ENCODE peak calls at places on chromosomes 3 and 15, in seven cellular contexts. L, T, C, A, D, F and Y are unnamed samples.

GRCh38 chr15:88243895-88244787 is 12.4 kb downstream of the NTRK3 start:
- DNase-seq in T (peak), A (peak), D (no peak), L (peak), F (peak), C (peak), Y (no peak)

GRCh38 chr15:68524753-68525584 is 53.8 kb upstream of the CORO2B start:
- DNase-seq in T (no peak), L (peak), F (no peak), A (no peak), C (no peak), D (no peak), Y (no peak)

GRCh38 chr15:43792761-43793493 is 807 bp downstream of the SERF2 start:
- DNase-seq in F (no peak), L (peak), A (peak), D (no peak), T (no peak), C (peak), Y (no peak)

GRCh38 chr3:69890691-69891090 is 108.8 kb upstream of the SAMMSON start:
- DNase-seq in C (no peak), L (peak), D (no peak), A (no peak), F (no peak), T (no peak), Y (no peak)

GRCh38 chr3:195005759-195006555 is 265.0 kb downstream of the XXYLT1 start:
- DNase-seq in F (no peak), A (no peak), T (no peak), C (no peak), D (no peak), L (no peak), Y (no peak)

GRCh38 chr3:18446067-18446793 is 21.1 kb upstream of the SATB1 start:
- DNase-seq in L (no peak), T (no peak), C (no peak), A (no peak), F (no peak), D (no peak), Y (no peak)

GRCh38 chr3:157176108-157176507 is 16.2 kb upstream of the CCNL1 start:
- DNase-seq in T (no peak), C (no peak), F (no peak), L (peak), D (no peak), A (no peak), Y (no peak)

GRCh38 chr3:49867871-49868321 is 1.8 kb downstream of the CAMKV start:
- DNase-seq in D (no peak), F (peak), T (no peak), L (peak), A (peak), C (no peak), Y (peak)

GRCh38 chr3:184275961-184276910 is at the start of gene ECE2:
- DNase-seq in T (no peak), D (no peak), C (no peak), A (no peak), L (no peak), F (no peak), Y (peak)

GRCh38 chr3:53162672-53163458 is 1.9 kb downstream of the PRKCD start:
- DNase-seq in F (no peak), L (no peak), T (no peak), D (no peak), C (no peak), A (peak), Y (no peak)

GRCh38 chr15:53974813-53975212 is 3.4 kb upstream of the UNC13C start:
- DNase-seq in T (no peak), F (no peak), D (no peak), L (no peak), A (no peak), C (no peak), Y (no peak)

GRCh38 chr15:80202641-80203360 is 49.2 kb downstream of the CTXND1 start:
- DNase-seq in A (no peak), D (no peak), T (peak), F (no peak), L (no peak), C (no peak), Y (no peak)

GRCh38 chr15:82393671-82394070 is 35.9 kb upstream of the GOLGA6L9 start:
- DNase-seq in A (no peak), L (peak), F (no peak), T (no peak), C (no peak), D (no peak), Y (no peak)

GRCh38 chr15:72168833-72169232 is 28.8 kb downstream of the GRAMD2A start:
- DNase-seq in A (no peak), F (no peak), C (no peak), D (no peak), L (no peak), T (no peak), Y (no peak)

GRCh38 chr3:188531210-188531609 is 377.3 kb downstream of the LPP start:
- DNase-seq in C (no peak), T (no peak), F (peak), L (peak), A (no peak), D (no peak), Y (no peak)

GRCh38 chr15:53539878-53540277 is 219.6 kb downstream of the WDR72 start:
- DNase-seq in D (no peak), C (no peak), A (no peak), L (no peak), T (no peak), F (no peak), Y (no peak)

GRCh38 chr15:66734961-66735908 is 33.2 kb downstream of the SMAD6 start:
- DNase-seq in C (no peak), A (no peak), T (no peak), F (no peak), L (no peak), D (no peak), Y (no peak)

GRCh38 chr15:87219650-87220615 is 1036.6 kb downstream of the NTRK3 start:
- DNase-seq in C (no peak), T (no peak), F (no peak), L (no peak), D (no peak), A (no peak), Y (no peak)

GRCh38 chr3:149042766-149043386 is 43.5 kb downstream of the HLTF start:
- DNase-seq in L (peak), A (no peak), D (peak), T (no peak), C (no peak), F (no peak), Y (no peak)

GRCh38 chr3:17639257-17639656 is 103.2 kb downstream of the TBC1D5 start:
- DNase-seq in T (peak), A (no peak), D (no peak), C (no peak), L (peak), F (no peak), Y (no peak)

GRCh38 chr3:112074006-112074405 is 12.2 kb upstream of the C3orf52 start:
- DNase-seq in T (no peak), L (peak), F (no peak), D (no peak), A (no peak), C (no peak), Y (no peak)

GRCh38 chr15:33701304-33701696 is 267.0 kb upstream of the CHRM5 start:
- DNase-seq in L (no peak), T (no peak), A (no peak), C (no peak), D (no peak), F (no peak), Y (no peak)

GRCh38 chr3:126664591-126665214 is 9.8 kb upstream of the TXNRD3 start:
- DNase-seq in F (peak), D (no peak), C (no peak), A (peak), T (no peak), L (peak), Y (no peak)

DNA sequence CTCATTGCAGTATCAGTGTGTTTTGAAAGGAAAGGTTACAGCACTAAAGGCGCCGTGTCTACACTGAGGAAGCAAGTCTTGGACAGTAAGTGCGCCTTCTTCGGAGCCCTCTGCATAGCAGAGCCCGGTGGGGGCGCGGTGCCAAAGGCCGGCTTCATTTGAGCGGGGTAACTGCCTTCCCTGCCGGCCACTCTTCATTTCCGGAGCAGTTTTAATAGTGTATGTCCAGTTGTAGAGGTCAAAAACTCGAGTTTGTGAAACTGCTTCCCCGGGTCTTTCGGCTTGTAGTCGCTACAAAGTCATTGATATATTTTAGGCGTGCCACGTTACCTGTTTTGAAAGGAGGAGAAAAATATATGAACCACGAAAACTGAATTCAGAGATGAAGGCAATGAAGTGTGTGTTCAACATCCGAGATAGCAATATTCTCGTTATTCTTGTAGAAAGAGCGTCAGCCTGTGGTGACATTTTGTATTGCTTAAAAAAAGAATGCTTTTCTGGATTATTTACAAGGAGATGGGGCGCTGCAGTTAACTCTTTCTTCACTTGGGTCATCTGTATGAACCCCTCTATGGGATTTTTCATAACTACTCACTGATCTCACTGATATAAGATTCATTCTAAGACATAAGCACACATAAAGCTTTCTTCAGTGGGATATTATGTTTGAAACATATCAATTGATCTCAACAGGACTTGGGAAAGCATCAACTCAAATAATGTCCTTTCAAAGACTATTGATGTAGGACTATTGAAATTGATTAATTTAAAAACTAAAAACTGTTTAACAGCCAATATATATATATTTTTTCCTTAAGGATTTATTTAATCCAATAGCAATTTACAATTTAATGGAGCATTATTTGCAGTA is 3.0 kb downstream of the ALCAM start:
- DNase-seq in L (peak), C (peak), A (no peak), F (peak), D (peak), T (no peak), Y (no peak)
- TF ChIP-seq RAD21 in L (peak), C (peak), A (peak), F (peak), D (peak), T (peak), Y (peak)

GRCh38 chr3:144775581-144775980 is 804.0 kb downstream of the DIPK2A start:
- DNase-seq in F (no peak), L (no peak), D (no peak), C (no peak), T (no peak), A (no peak), Y (no peak)
- TF ChIP-seq RAD21 in F (no peak), L (no peak), D (no peak), C (no peak), T (no peak), A (no peak), Y (no peak)

GRCh38 chr15:26394801-26395200 is 378.1 kb downstream of the GABRB3 start:
- DNase-seq in A (no peak), F (no peak), T (no peak), L (no peak), C (no peak), D (no peak), Y (no peak)

GRCh38 chr15:26392956-26393355 is 379.9 kb downstream of the GABRB3 start:
- DNase-seq in C (no peak), T (no peak), A (no peak), F (no peak), L (no peak), D (no peak), Y (no peak)

GRCh38 chr15:26391556-26392229 is 381.2 kb downstream of the GABRB3 start:
- DNase-seq in C (no peak), L (no peak), F (no peak), T (no peak), A (no peak), D (no peak), Y (no peak)
- TF ChIP-seq RAD21 in C (no peak), L (no peak), F (no peak), T (no peak), A (no peak), D (no peak), Y (no peak)

GRCh38 chr3:8769088-8769822 is at the start of gene OXTR:
- DNase-seq in T (no peak), L (peak), C (peak), F (peak), D (no peak), A (peak), Y (peak)

GRCh38 chr3:8768364-8769087 is 887 bp downstream of the OXTR start:
- DNase-seq in F (no peak), T (no peak), D (no peak), C (no peak), A (no peak), L (no peak), Y (peak)

GRCh38 chr3:8766148-8766547 is 3.3 kb downstream of the OXTR start:
- DNase-seq in F (no peak), T (no peak), D (no peak), L (no peak), A (no peak), C (no peak), Y (peak)

GRCh38 chr3:8767181-8767666 is 2.2 kb downstream of the OXTR start:
- DNase-seq in C (no peak), F (no peak), A (no peak), T (no peak), D (no peak), L (no peak), Y (no peak)

DNA sequence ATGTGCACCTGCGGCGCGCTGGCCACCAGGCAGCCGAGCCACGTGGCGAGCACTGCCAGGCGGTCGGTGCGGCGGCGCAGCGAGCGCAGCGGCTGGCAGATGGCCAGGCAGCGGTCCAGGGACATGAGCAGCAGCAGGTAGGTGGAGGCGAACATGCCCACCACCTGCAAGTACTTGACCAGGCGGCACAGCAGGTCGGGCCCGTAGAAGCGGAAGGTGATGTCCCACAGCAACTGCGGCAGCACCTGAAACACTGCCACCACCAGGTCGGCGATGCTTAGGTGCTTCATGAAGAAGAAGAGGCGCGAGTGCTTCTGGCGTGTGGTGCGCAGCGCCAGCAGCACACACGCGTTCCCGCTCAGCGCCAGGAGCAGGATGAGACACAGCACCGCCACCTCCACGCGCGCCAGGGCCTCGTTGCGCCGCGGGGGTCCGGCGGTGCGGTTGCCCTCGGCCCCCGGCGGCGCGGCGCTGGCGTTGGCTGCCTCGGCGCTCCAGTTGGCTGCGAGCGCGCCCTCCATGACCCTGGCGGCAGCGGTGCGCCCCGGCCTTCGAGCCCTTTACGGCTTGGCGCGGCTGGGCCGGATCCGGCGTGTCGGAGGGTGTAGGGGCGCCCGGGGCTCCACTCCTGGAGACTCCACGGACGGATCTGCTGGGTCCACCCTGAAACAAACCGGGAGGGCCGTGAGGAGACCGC is 1.6 kb downstream of the OXTR start:
- DNase-seq in D (no peak), T (no peak), F (peak), L (no peak), C (no peak), A (no peak), Y (peak)
- TF ChIP-seq RAD21 in D (no peak), T (no peak), F (peak), L (no peak), C (no peak), A (no peak), Y (peak)

GRCh38 chr3:9026320-9027040 is 63.2 kb upstream of the RAD18 start:
- DNase-seq in A (no peak), T (no peak), F (no peak), L (no peak), D (no peak), C (no peak), Y (peak)

GRCh38 chr3:9024341-9024740 is 61.1 kb upstream of the RAD18 start:
- DNase-seq in A (no peak), T (no peak), F (no peak), L (no peak), C (no peak), D (no peak), Y (no peak)

GRCh38 chr3:9030034-9030433 is 66.8 kb upstream of the RAD18 start:
- DNase-seq in C (no peak), D (no peak), F (no peak), L (no peak), A (no peak), T (no peak), Y (no peak)

GRCh38 chr3:9032236-9032777 is 69.0 kb upstream of the RAD18 start:
- DNase-seq in F (no peak), D (no peak), L (no peak), C (no peak), A (no peak), T (no peak), Y (no peak)

DNA sequence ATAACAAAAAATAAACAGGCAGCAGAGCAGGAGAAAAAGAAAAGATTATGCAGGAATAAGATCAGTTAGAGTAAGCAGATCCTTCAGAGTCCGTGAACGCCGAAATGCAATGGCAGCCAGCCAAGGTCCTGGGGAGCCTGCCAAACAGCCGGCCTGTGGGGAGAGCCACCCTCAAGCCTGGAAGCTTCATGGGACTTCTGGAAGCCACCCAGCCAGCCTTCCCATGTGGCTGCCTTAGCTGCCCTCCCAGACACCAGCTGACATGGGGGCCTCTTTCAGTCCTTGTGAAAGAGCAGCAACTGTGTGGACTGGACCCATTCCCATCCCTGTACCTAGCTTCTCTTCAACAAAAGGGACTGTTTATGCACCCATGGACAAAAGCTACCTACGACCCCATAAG is 64.9 kb upstream of the RAD18 start:
- DNase-seq in C (no peak), A (no peak), D (no peak), T (no peak), F (no peak), L (peak), Y (no peak)
- TF ChIP-seq RAD21 in C (no peak), A (no peak), D (no peak), T (no peak), F (no peak), L (no peak), Y (no peak)

DNA sequence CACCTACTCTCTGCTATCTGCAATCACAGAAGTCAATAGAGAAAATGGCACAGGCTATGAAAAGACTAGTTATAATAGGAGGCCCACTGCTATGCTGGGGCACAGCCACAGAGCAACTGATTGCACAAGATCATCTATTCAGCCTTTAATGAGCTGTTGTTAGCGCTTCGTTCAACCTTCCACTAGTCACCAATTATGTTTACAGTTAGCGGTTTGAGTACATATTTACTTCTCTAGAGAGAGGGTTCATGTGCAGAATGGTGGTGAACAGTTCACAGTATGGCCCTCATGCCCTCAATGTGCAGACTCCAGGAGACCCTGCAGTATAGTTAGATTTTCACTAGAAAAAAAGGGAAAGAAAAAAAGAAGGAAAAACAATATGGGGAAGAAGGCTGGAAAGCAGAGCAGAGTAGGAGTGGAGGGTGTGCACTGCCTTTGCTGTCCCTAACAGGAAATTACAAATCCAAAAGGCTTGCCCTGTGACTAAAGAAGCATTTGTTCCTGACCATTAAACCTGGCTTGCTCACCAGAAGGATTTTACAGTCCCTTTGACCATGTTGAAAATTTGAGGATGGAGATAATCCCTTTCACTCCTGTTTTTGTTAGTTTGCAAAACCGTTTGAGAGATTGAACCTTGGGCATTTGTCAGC is 296.3 kb downstream of the LSAMP start:
- DNase-seq in C (no peak), A (no peak), T (no peak), D (no peak), F (peak), L (peak), Y (no peak)
- TF ChIP-seq RAD21 in C (no peak), A (no peak), T (no peak), D (no peak), F (no peak), L (peak), Y (no peak)

GRCh38 chr3:46865034-46865507 is 1.8 kb upstream of the MYL3 start:
- DNase-seq in T (no peak), A (no peak), F (no peak), C (no peak), L (no peak), D (no peak), Y (no peak)
- TF ChIP-seq RAD21 in T (no peak), A (no peak), F (no peak), C (no peak), L (no peak), D (no peak), Y (no peak)

DNA sequence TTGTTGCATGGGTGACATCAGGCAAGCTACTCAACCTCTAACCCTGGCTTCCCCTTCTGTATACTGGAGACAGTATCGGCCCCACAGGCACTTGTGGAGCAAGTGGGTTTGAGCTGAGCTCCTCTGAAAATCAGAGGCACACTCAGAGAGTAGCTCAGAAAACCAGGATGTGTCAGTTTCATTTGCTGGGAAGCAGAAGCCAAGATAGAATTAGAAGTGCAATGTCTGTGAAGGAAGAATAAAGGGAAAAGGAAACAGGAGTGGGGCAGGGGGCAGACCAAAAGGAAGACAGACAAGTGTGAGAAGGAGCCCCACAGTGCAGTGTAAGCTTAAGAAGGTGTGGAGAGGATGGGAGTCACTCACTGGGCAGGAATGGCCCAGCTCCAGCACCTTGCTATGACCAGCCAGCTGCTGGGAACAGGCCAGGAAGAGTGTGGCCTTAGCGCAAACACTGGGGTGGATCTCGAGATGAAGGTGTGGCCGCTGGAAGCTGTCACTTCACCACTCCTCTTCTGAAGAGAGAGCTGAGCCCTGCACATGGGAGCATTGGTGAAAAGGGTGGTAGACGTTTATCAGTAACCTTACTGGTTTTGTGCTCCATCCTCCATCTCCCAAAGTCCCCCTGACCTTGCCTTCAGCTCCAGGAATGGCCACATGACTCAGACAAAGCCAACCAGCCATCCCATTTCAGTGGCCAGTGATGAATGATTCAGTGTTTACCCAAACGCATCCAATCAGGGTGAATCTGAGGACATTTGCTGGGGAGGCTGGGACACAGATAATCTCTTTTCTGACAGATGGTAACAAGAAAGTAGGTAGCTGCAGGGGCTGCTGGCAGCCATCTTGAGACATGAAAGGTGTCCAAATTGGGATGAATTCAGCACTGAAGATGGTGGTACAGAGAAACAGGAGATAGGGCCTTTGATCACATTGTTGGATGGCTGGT is 108.5 kb downstream of the SHQ1 start:
- DNase-seq in F (no peak), A (peak), C (no peak), D (no peak), L (peak), T (no peak), Y (no peak)
- TF ChIP-seq RAD21 in F (no peak), A (no peak), C (no peak), D (no peak), L (no peak), T (no peak), Y (no peak)